ENCODE peak calls at places on chromosomes 12 and 14, in seven cellular contexts. H is A549, G is tibial nerve, M is ovary, K is H1, O is GM12878, Q is SK-N-SH. P is an unnamed sample.

GRCh38 chr14:103696466-103697071 is 18.7 kb downstream of the XRCC3 start:
- DNase-seq in H (no peak), G (no peak), M (no peak), K (no peak), O (no peak), Q (no peak), P (no peak)

GRCh38 chr14:68535404-68536024 is 257.4 kb downstream of the ZFP36L1 start:
- DNase-seq in H (no peak), G (no peak), M (no peak), K (no peak), O (no peak), Q (no peak), P (no peak)

GRCh38 chr14:29463727-29464370 is 463.8 kb downstream of the PRKD1 start:
- DNase-seq in H (no peak), G (no peak), M (no peak), K (no peak), O (no peak), Q (no peak), P (no peak)

GRCh38 chr14:21255385-21256101 is 13.7 kb downstream of the HNRNPC start:
- DNase-seq in H (no peak), G (no peak), M (no peak), K (no peak), O (no peak), Q (no peak), P (no peak)

GRCh38 chr14:67837011-67837624 is 17.5 kb downstream of the RAD51B start:
- DNase-seq in H (peak; percentile 29), G (no peak), M (peak; percentile 42), K (no peak), O (peak; percentile 34), Q (peak; percentile 35), P (peak; percentile 63)

GRCh38 chr12:532908-533565 is 73.3 kb downstream of the B4GALNT3 start:
- DNase-seq in H (no peak), G (no peak), M (no peak), K (no peak), O (no peak), Q (no peak), P (no peak)

GRCh38 chr14:90643982-90644510 is 172.2 kb downstream of the TTC7B start:
- DNase-seq in H (no peak), G (no peak), M (no peak), K (no peak), O (no peak), Q (no peak), P (no peak)

GRCh38 chr12:82473111-82473754 is 114.9 kb downstream of the METTL25 start:
- DNase-seq in H (no peak), G (no peak), M (no peak), K (no peak), O (no peak), Q (no peak), P (no peak)

GRCh38 chr14:104698688-104699425 is 9.4 kb downstream of the INF2 start:
- DNase-seq in H (no peak), G (no peak), M (peak; percentile 63), K (no peak), O (no peak), Q (no peak), P (no peak)

GRCh38 chr14:104143071-104143470 is 4.7 kb downstream of the KIF26A start:
- DNase-seq in H (no peak), G (no peak), M (no peak), K (no peak), O (no peak), Q (peak; percentile 14), P (no peak)

GRCh38 chr14:64539186-64539552 is 1.4 kb upstream of the HSPA2 start:
- DNase-seq in H (no peak), G (no peak), M (no peak), K (no peak), O (no peak), Q (no peak), P (no peak)

GRCh38 chr12:123135688-123136087 is 15.2 kb downstream of the PITPNM2 start:
- DNase-seq in H (no peak), G (no peak), M (no peak), K (no peak), O (no peak), Q (no peak), P (no peak)

GRCh38 chr14:65132855-65133254 is 30.5 kb upstream of the MAX start:
- DNase-seq in H (no peak), G (no peak), M (no peak), K (no peak), O (no peak), Q (no peak), P (no peak)

GRCh38 chr12:104680070-104680469 is 223.3 kb downstream of the CHST11 start:
- DNase-seq in H (no peak), G (no peak), M (no peak), K (no peak), O (peak; percentile 51), Q (peak; percentile 27), P (no peak)

GRCh38 chr12:105705235-105705634 is 374.7 kb downstream of the C12orf75 start:
- DNase-seq in H (no peak), G (no peak), M (no peak), K (no peak), O (no peak), Q (no peak), P (no peak)

GRCh38 chr14:86858591-86858990 is 1134.4 kb downstream of the GALC start:
- DNase-seq in H (no peak), G (no peak), M (no peak), K (no peak), O (no peak), Q (no peak), P (no peak)

GRCh38 chr12:52969828-52970569 is 21.1 kb downstream of the KRT18 start:
- DNase-seq in H (no peak), G (no peak), M (no peak), K (no peak), O (peak; percentile 39), Q (no peak), P (peak; percentile 91)

GRCh38 chr12:126727218-126727601 is 1539.8 kb upstream of the TMEM132C start:
- DNase-seq in H (no peak), G (no peak), M (no peak), K (no peak), O (no peak), Q (no peak), P (no peak)
- H3K9me3 ChIP-seq in H (no peaks in the 10 kb centered on the region), G (no peaks in the 10 kb centered on the region), M (no peaks in the 10 kb centered on the region), K (no peaks in the 10 kb centered on the region), O (peaks cover 1% of the 10 kb centered on the region), Q (no peaks in the 10 kb centered on the region), P (no peaks in the 10 kb centered on the region)

DNA sequence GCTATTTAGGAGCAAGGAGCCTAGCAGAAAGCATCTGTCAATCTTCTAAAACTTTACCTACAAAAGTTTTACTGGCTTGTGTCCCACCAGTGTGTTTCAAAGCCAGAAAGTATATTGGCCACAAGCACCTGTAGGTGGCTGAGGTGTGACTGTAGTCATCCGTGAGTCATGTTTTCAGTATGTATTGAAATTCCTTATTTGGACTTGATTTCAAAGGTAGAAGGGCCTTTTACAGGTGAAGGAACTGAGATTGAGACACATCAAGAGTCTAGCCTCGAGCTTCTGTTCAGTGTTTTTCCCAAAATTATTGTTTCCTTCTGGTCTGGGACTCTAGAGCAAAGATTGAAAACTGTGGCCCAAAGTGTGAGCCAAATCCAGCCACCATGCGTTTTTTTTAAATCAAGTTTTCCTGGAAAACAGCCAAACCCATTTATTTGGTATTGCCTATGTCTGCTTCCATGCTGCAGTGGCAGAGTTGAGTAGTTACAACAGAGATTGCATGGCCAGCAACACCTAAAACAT is 195.3 kb upstream of the BCL2L14 start:
- DNase-seq in H (no peak), G (no peak), M (no peak), K (no peak), O (no peak), Q (no peak), P (no peak)
- TF ChIP-seq EP300 in H (no peak), G (no peak), M (no peak), K (no peak), O (no peak), Q (no peak), P (no peak)

GRCh38 chr12:67086116-67086515 is 183.0 kb upstream of the CAND1 start:
- DNase-seq in H (no peak), G (no peak), M (no peak), K (no peak), O (no peak), Q (no peak), P (no peak)

GRCh38 chr12:67085699-67086098 is 183.5 kb upstream of the CAND1 start:
- DNase-seq in H (no peak), G (no peak), M (no peak), K (no peak), O (no peak), Q (no peak), P (no peak)

GRCh38 chr12:67077617-67078016 is 191.5 kb upstream of the CAND1 start:
- DNase-seq in H (no peak), G (no peak), M (no peak), K (no peak), O (no peak), Q (no peak), P (no peak)

GRCh38 chr12:67082221-67082620 is 186.9 kb upstream of the CAND1 start:
- DNase-seq in H (no peak), G (no peak), M (no peak), K (no peak), O (no peak), Q (no peak), P (no peak)

DNA sequence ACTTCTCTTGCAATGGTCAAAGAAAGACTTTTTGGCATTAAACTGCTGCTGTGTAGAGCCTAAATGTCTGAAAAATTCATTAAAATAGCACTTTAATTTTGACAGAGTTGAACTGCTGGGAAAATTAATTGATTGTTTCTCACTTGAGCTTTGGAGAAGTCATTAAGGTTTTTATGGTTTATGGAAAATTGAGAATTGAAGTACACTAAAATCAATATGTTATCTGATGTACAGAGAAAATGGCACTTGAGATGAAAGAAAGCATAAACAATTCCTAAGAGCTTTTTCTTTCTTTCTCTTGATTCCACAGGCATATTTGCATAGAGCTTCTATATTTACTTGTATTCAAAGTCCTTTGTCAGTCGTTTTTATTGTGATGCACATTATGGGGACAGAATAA is 188.5 kb upstream of the CAND1 start:
- DNase-seq in H (no peak), G (no peak), M (no peak), K (no peak), O (no peak), Q (no peak), P (no peak)
- H3K27ac ChIP-seq in H (no peak overlapping the region), G (no peak overlapping the region), M (no peak overlapping the region), K (no peak overlapping the region), O (no peak overlapping the region), Q (no peak overlapping the region), P (no peak overlapping the region)

GRCh38 chr14:99633141-99633540 is 11.8 kb upstream of the HHIPL1 start:
- DNase-seq in H (no peak), G (no peak), M (no peak), K (no peak), O (no peak), Q (no peak), P (no peak)
- H3K9me3 ChIP-seq in H (no peaks in the 10 kb centered on the region), G (no peaks in the 10 kb centered on the region), M (no peaks in the 10 kb centered on the region), K (no peaks in the 10 kb centered on the region), O (no peaks in the 10 kb centered on the region), Q (no peaks in the 10 kb centered on the region), P (no peaks in the 10 kb centered on the region)

GRCh38 chr12:93677195-93678064 is at the start of gene CRADD:
- DNase-seq in H (peak; percentile 76), G (peak; percentile 64), M (peak; percentile 78), K (peak; percentile 92), O (peak; percentile 99), Q (peak; percentile 76), P (peak; percentile 76)
- TF ChIP-seq EP300 in H (no peak), G (peak; percentile 66), M (peak; percentile 16), K (no peak), O (no peak), Q (no peak), P (peak; percentile 19)

P was measured in stomach.